ENCODE peak calls at places on chromosomes 5 and 9, in ten cellular contexts. G, S, T, H, E, N, W, L, K and F are unnamed samples. For H3K9me3, the result is how much of the 10 kb centered on the place peaks cover.

GRCh38 chr5:168140256-168140655 is 151.2 kb upstream of the WWC1 start:
- DNase-seq in G (no peak), S (no peak), T (no peak), H (no peak), E (no peak), N (no peak), W (no peak), L (no peak), K (no peak), F (no peak)

GRCh38 chr9:125888220-125888619 is 141.0 kb downstream of the PBX3 start:
- DNase-seq in G (peak), S (no peak), T (no peak), H (no peak), E (peak), N (no peak), W (no peak), L (no peak), K (no peak), F (no peak)

GRCh38 chr5:39076757-39077475 is 2.7 kb upstream of the RICTOR start:
- DNase-seq in G (peak), S (no peak), T (no peak), H (no peak), E (no peak), N (no peak), W (no peak), L (no peak), K (no peak), F (no peak)

GRCh38 chr5:157518963-157519362 is 56.6 kb downstream of the ADAM19 start:
- DNase-seq in G (no peak), S (no peak), T (no peak), H (no peak), E (no peak), N (no peak), W (no peak), L (no peak), K (no peak), F (no peak)

GRCh38 chr5:151174612-151175101 is 17.1 kb upstream of the ANXA6 start:
- DNase-seq in G (no peak), S (peak), T (no peak), H (peak), E (no peak), N (no peak), W (no peak), L (no peak), K (no peak), F (no peak)

GRCh38 chr5:60842859-60843692 is 993 bp downstream of the ELOVL7 start:
- DNase-seq in G (no peak), S (no peak), T (no peak), H (peak), E (peak), N (no peak), W (peak), L (no peak), K (no peak), F (no peak)

GRCh38 chr9:104831681-104832080 is 67.8 kb downstream of the NIPSNAP3B start:
- DNase-seq in G (peak), S (no peak), T (no peak), H (no peak), E (no peak), N (no peak), W (no peak), L (no peak), K (no peak), F (no peak)

GRCh38 chr9:97726716-97727115 is 29.6 kb upstream of the XPA start:
- DNase-seq in G (no peak), S (no peak), T (no peak), H (no peak), E (no peak), N (no peak), W (no peak), L (no peak), K (no peak), F (no peak)

GRCh38 chr5:125176005-125176390 is 429.6 kb upstream of the ZNF608 start:
- DNase-seq in G (no peak), S (no peak), T (no peak), H (no peak), E (no peak), N (no peak), W (no peak), L (no peak), K (no peak), F (no peak)

GRCh38 chr5:165258188-165258855 is 1752.9 kb downstream of the MAT2B start:
- DNase-seq in G (no peak), S (no peak), T (no peak), H (no peak), E (peak), N (no peak), W (peak), L (no peak), K (no peak), F (no peak)

GRCh38 chr9:113233146-113233545 is 11.8 kb downstream of the SLC31A1 start:
- DNase-seq in G (no peak), S (no peak), T (no peak), H (no peak), E (no peak), N (no peak), W (no peak), L (no peak), K (no peak), F (no peak)

GRCh38 chr5:12570688-12571087 is 666.4 kb upstream of the CTNND2 start:
- DNase-seq in G (peak), S (no peak), T (no peak), H (no peak), E (no peak), N (no peak), W (no peak), L (no peak), K (no peak), F (no peak)

GRCh38 chr5:12566441-12566840 is 662.2 kb upstream of the CTNND2 start:
- DNase-seq in G (peak), S (no peak), T (no peak), H (no peak), E (no peak), N (no peak), W (no peak), L (no peak), K (no peak), F (no peak)
- H3K9me3 ChIP-seq in G (under half), S (under half), T (under half), H (under half), E (under half), N (under half), W (under half), L (under half), K (under half), F (under half)

GRCh38 chr9:132744881-132745761 is 74.9 kb downstream of the GTF3C4 start:
- DNase-seq in G (no peak), S (no peak), T (peak), H (no peak), E (peak), N (peak), W (peak), L (no peak), K (no peak), F (no peak)

GRCh38 chr9:132743886-132744544 is 73.8 kb downstream of the GTF3C4 start:
- DNase-seq in G (no peak), S (no peak), T (peak), H (no peak), E (peak), N (peak), W (peak), L (no peak), K (no peak), F (no peak)

GRCh38 chr9:132748450-132748849 is 78.2 kb downstream of the GTF3C4 start:
- DNase-seq in G (no peak), S (no peak), T (no peak), H (no peak), E (no peak), N (peak), W (no peak), L (no peak), K (no peak), F (no peak)

GRCh38 chr9:132749316-132749715 is 79.1 kb downstream of the GTF3C4 start:
- DNase-seq in G (no peak), S (peak), T (peak), H (no peak), E (no peak), N (peak), W (no peak), L (no peak), K (no peak), F (no peak)

DNA sequence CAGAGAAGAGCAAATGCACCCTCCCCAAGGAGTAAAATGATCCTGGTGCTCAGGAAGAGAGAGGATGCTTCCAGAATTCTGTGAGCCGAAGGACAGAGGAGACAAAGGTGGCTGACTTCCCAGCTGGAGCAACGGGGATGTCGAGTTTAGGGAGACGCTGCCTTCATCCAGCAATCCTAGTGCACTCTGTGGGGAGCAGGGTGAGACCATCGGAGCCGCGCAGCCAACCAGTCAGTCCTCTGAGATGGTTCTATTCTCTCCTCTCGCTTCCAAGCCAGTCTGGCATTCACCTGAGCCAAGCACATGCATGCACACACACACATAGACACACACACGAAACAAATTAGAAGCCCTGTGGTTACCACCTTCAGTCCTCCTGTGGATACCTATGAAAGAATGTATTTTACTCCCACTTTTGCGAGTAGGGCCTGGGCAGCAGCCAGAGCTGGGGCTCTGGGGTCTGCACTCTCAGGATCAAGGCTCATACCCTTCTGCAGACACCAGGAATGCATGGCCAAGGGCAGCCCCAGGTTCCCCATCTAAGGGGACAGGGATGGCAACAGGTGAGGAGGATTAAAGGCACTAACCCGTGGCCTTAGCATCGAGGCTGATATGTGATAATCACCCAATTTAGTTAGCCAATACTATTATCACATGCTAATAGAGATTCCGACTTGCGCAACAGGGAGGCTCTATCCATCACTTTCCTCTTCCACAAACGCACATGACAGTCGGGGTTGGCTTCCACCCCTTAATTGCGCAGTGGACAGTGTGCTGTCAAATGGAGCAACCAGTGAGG is 75.8 kb downstream of the GTF3C4 start:
- DNase-seq in G (no peak), S (no peak), T (peak), H (no peak), E (no peak), N (peak), W (no peak), L (no peak), K (no peak), F (no peak)
- TF ChIP-seq CTCF in G (no peak), S (no peak), T (no peak), H (no peak), E (no peak), N (no peak), W (no peak), L (no peak), K (no peak), F (no peak)

DNA sequence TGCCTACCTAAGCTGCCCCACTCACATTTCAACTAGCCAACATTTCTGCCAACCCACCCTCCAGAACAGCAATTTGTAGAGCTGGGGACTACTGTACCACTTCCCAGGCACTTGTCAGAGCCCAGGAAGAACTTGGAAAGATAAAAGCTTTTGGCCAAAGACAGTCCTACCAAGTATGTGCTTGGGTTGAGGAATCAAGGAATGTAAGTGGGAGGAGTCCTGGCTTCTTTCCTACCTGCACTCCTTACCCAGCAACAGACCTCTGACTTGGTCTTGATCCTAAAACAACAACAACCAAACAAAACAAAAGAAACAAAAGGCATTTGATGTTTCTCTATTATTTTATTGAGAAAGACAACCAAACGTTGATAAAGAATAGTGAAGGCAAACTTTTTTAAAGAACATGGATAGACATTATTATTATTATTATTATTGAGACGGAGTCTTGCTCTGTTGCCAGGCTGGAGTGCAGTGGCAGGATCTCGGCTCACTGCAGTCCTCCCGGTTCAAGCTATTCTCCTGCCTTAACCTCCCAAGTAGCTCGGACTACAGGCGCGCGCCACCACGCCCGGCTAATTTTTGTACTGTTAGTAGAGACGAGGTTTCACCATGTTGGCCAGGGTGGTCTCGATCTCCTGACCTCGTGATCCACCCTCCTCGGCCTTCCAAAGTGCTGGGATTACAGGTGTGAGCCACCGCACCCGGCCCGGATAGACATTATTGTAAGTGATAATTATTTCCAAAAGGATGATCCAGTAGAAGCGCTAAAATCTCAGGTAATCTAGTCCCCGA is 33.5 kb downstream of the ANXA2R start:
- DNase-seq in G (peak), S (no peak), T (no peak), H (no peak), E (no peak), N (peak), W (no peak), L (no peak), K (no peak), F (no peak)
- H3K27ac ChIP-seq in G (no peak), S (peak), T (peak), H (peak), E (no peak), N (peak), W (peak), L (no peak), K (peak), F (peak)

GRCh38 chr9:115939065-115939765 is 214.4 kb upstream of the PAPPA start:
- DNase-seq in G (peak), S (no peak), T (no peak), H (no peak), E (no peak), N (no peak), W (no peak), L (no peak), K (no peak), F (no peak)

GRCh38 chr9:115944166-115944948 is 209.2 kb upstream of the PAPPA start:
- DNase-seq in G (peak), S (peak), T (peak), H (peak), E (peak), N (no peak), W (no peak), L (no peak), K (peak), F (peak)

GRCh38 chr9:115941561-115942315 is 211.9 kb upstream of the PAPPA start:
- DNase-seq in G (peak), S (no peak), T (no peak), H (no peak), E (no peak), N (no peak), W (no peak), L (no peak), K (no peak), F (no peak)

GRCh38 chr9:115943591-115944165 is 209.9 kb upstream of the PAPPA start:
- DNase-seq in G (no peak), S (no peak), T (no peak), H (no peak), E (no peak), N (no peak), W (no peak), L (no peak), K (no peak), F (no peak)

DNA sequence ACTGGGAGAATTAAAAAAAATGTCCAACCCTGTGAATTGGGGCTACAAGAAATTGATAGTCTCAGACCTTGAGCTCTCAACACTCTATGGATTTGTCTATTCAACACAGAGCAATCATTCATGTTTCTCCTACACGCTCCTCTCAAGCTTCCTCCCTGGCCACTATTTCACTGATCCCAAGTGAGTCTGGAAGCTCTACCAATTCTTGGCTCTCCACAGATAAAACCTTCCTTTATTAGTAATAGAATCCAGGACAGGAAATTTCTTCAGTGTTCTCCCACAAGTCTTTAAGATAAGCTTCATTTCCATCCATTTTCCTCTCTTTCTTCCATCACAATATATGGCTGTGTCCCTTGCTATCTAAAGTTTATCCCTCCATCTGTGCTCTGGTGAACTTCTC is 215.1 kb upstream of the PAPPA start:
- DNase-seq in G (no peak), S (no peak), T (no peak), H (no peak), E (no peak), N (no peak), W (no peak), L (no peak), K (no peak), F (no peak)
- H3K9me3 ChIP-seq in G (under half), S (under half), T (under half), H (under half), E (under half), N (under half), W (under half), L (under half), K (under half), F (under half)

DNA sequence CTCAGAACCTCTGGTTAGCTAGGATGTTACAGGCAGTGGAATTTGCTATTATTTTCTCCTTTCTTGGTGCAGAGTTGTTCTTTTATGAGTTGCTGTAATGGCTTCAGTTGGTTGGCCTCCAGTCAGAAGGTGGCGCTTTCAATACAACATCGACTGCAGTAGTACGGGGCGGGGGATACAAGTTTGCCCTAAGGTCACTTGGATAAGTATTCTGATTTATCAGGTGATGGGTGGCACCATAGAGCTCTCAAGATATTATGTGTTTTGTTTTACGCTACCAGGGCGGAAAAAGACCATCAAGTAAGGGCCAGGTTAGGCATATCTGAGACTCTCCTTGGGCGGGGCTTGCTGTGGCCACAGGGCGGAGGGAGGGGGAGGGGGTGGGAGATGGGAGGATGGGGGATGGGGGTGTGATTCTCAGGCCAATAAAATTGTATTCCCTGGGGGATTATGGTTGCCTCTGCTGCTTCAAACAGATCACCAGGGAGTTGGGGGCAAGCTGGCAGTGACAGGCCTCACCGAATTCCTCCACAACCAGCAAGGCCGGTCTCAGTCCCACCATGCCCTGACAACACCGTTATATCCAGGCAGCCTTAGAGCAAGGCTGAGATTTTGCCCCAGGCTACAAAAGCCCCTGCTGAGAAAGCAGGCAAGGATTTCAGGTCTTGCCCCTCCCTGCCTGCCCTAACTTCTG is 15.9 kb upstream of the RNF38 start:
- DNase-seq in G (no peak), S (no peak), T (no peak), H (no peak), E (peak), N (no peak), W (no peak), L (peak), K (no peak), F (no peak)
- TF ChIP-seq CTCF in G (no peak), S (no peak), T (no peak), H (no peak), E (peak), N (no peak), W (no peak), L (peak), K (no peak), F (no peak)

GRCh38 chr5:143986567-143987242 is 174.7 kb downstream of the HMHB1 start:
- DNase-seq in G (peak), S (no peak), T (no peak), H (no peak), E (no peak), N (no peak), W (no peak), L (no peak), K (no peak), F (no peak)
- H3K27ac ChIP-seq in G (peak), S (no peak), T (no peak), H (no peak), E (no peak), N (no peak), W (peak), L (no peak), K (peak), F (no peak)

DNA sequence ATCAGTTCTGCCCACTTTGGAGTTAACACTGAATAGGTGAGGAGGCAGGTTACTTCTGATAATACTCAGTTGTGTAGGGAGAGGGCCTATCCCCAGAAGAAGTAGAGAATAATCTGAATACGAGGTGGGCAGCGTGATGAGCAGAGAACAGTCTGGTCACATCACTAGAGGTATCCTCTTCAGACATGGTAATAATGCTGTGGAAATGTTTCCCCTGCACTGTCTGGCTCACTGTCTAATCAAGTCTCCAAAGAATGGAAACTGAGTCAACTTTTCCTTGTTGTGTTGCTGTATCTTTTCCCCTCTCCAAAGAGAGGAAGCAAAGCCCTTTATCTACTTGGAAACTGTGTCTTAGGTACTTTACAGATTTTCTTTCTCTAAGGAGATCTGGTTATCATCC is 110.9 kb upstream of the ANKRD55 start:
- DNase-seq in G (no peak), S (no peak), T (no peak), H (no peak), E (no peak), N (no peak), W (no peak), L (no peak), K (no peak), F (no peak)
- H3K9me3 ChIP-seq in G (under half), S (under half), T (under half), H (under half), E (under half), N (under half), W (under half), L (under half), K (under half), F (under half)

DNA sequence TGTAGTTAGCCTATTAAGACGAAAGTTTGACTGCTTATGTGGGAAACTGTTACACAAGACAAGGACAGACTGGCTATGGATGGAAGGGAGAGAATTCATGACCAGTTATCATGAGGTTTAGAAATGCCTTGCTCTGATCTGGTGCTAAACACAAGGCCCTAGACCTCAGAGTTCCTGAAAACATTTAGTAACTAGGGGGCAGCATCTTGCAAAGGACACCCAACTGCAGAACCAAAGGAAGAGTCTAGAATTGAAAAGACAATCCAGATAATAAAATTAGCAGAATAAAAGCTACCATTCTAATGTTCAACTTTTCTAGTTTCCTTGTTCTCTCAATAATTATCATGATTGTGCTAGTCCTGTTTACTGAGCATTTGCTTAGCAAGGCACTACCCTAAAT is 130.5 kb upstream of the GPR151 start:
- DNase-seq in G (no peak), S (no peak), T (no peak), H (no peak), E (no peak), N (no peak), W (no peak), L (no peak), K (no peak), F (no peak)
- TF ChIP-seq CTCF in G (no peak), S (no peak), T (no peak), H (no peak), E (no peak), N (no peak), W (peak), L (peak), K (no peak), F (no peak)

GRCh38 chr5:140324834-140325195 is 21.6 kb downstream of the HBEGF start:
- DNase-seq in G (peak), S (no peak), T (no peak), H (no peak), E (no peak), N (no peak), W (no peak), L (no peak), K (no peak), F (no peak)
- H3K27ac ChIP-seq in G (peak), S (no peak), T (no peak), H (no peak), E (no peak), N (peak), W (peak), L (no peak), K (peak), F (peak)